ENCODE peak calls at places on chromosomes 6 and 20, in ten cellular contexts. One of them, this sample, is unnamed.
A peak's percentile ranks its signal among the peaks of the same experiment; 100 is the strongest.

GRCh38 chr6:151242420-151242841 is 2.7 kb downstream of the AKAP12 start:
- DNase-seq in right lobe of liver: no peak
- DNase-seq in cardiac muscle cell: peak; percentile 12
- DNase-seq in prostate gland: no peak
- DNase-seq in left lung: no peak
- DNase-seq in tibial nerve: no peak
- DNase-seq in IMR-90: no peak
- DNase-seq in pancreas: no peak
- DNase-seq in GM12864: no peak
- DNase-seq in epithelial cell of esophagus: no peak
- DNase-seq in this sample: peak; percentile 39

GRCh38 chr20:43681991-43682410 is 15.1 kb downstream of the MYBL2 start:
- DNase-seq in right lobe of liver: no peak
- DNase-seq in cardiac muscle cell: no peak
- DNase-seq in prostate gland: no peak
- DNase-seq in left lung: no peak
- DNase-seq in tibial nerve: no peak
- DNase-seq in IMR-90: no peak
- DNase-seq in pancreas: no peak
- DNase-seq in GM12864: peak; percentile 98
- DNase-seq in epithelial cell of esophagus: no peak
- DNase-seq in this sample: no peak

GRCh38 chr6:27178001-27178730 is 69.3 kb upstream of the PRSS16 start:
- DNase-seq in right lobe of liver: peak; percentile 49
- DNase-seq in cardiac muscle cell: peak; percentile 94
- DNase-seq in prostate gland: peak; percentile 42
- DNase-seq in left lung: peak; percentile 65
- DNase-seq in tibial nerve: peak; percentile 38
- DNase-seq in IMR-90: peak; percentile 94
- DNase-seq in pancreas: peak; percentile 38
- DNase-seq in GM12864: no peak
- DNase-seq in epithelial cell of esophagus: peak; percentile 83
- DNase-seq in this sample: peak; percentile 92

GRCh38 chr20:856361-856775 is 22.9 kb downstream of the FAM110A start:
- DNase-seq in right lobe of liver: no peak
- DNase-seq in cardiac muscle cell: peak; percentile 73
- DNase-seq in prostate gland: peak; percentile 74
- DNase-seq in left lung: no peak
- DNase-seq in tibial nerve: no peak
- DNase-seq in IMR-90: peak; percentile 54
- DNase-seq in pancreas: no peak
- DNase-seq in GM12864: no peak
- DNase-seq in epithelial cell of esophagus: peak; percentile 99
- DNase-seq in this sample: peak; percentile 18

GRCh38 chr6:113031591-113031990 is 684.5 kb downstream of the RFPL4B start:
- DNase-seq in right lobe of liver: no peak
- DNase-seq in cardiac muscle cell: no peak
- DNase-seq in prostate gland: no peak
- DNase-seq in left lung: no peak
- DNase-seq in tibial nerve: no peak
- DNase-seq in IMR-90: no peak
- DNase-seq in pancreas: no peak
- DNase-seq in GM12864: no peak
- DNase-seq in epithelial cell of esophagus: no peak
- DNase-seq in this sample: no peak

GRCh38 chr6:169188051-169188863 is 65.4 kb downstream of the THBS2 start:
- DNase-seq in right lobe of liver: no peak
- DNase-seq in cardiac muscle cell: peak; percentile 84
- DNase-seq in prostate gland: no peak
- DNase-seq in left lung: no peak
- DNase-seq in tibial nerve: no peak
- DNase-seq in IMR-90: peak; percentile 100
- DNase-seq in pancreas: no peak
- DNase-seq in GM12864: no peak
- DNase-seq in epithelial cell of esophagus: peak; percentile 27
- DNase-seq in this sample: peak; percentile 85

GRCh38 chr6:113650610-113650979 is 206.6 kb upstream of the MARCKS start:
- DNase-seq in right lobe of liver: no peak
- DNase-seq in cardiac muscle cell: no peak
- DNase-seq in prostate gland: no peak
- DNase-seq in left lung: no peak
- DNase-seq in tibial nerve: no peak
- DNase-seq in IMR-90: no peak
- DNase-seq in pancreas: no peak
- DNase-seq in GM12864: no peak
- DNase-seq in epithelial cell of esophagus: no peak
- DNase-seq in this sample: no peak

GRCh38 chr20:34037121-34037520 is 43.4 kb downstream of the RALY start:
- DNase-seq in right lobe of liver: no peak
- DNase-seq in cardiac muscle cell: no peak
- DNase-seq in prostate gland: no peak
- DNase-seq in left lung: no peak
- DNase-seq in tibial nerve: no peak
- DNase-seq in IMR-90: no peak
- DNase-seq in pancreas: no peak
- DNase-seq in GM12864: no peak
- DNase-seq in epithelial cell of esophagus: peak; percentile 39
- DNase-seq in this sample: peak; percentile 20

GRCh38 chr6:15413558-15414257 is 167.8 kb downstream of the JARID2 start:
- DNase-seq in right lobe of liver: no peak
- DNase-seq in cardiac muscle cell: no peak
- DNase-seq in prostate gland: no peak
- DNase-seq in left lung: no peak
- DNase-seq in tibial nerve: no peak
- DNase-seq in IMR-90: peak; percentile 83
- DNase-seq in pancreas: no peak
- DNase-seq in GM12864: no peak
- DNase-seq in epithelial cell of esophagus: peak; percentile 66
- DNase-seq in this sample: peak; percentile 80

GRCh38 chr6:170075659-170076223 is 215.1 kb downstream of the DLL1 start:
- DNase-seq in right lobe of liver: no peak
- DNase-seq in cardiac muscle cell: no peak
- DNase-seq in prostate gland: no peak
- DNase-seq in left lung: peak; percentile 23
- DNase-seq in tibial nerve: no peak
- DNase-seq in IMR-90: no peak
- DNase-seq in pancreas: no peak
- DNase-seq in GM12864: no peak
- DNase-seq in epithelial cell of esophagus: no peak
- DNase-seq in this sample: no peak

GRCh38 chr20:19932170-19932667 is 84.9 kb upstream of the NAA20 start:
- DNase-seq in right lobe of liver: no peak
- DNase-seq in cardiac muscle cell: peak; percentile 96
- DNase-seq in prostate gland: no peak
- DNase-seq in left lung: no peak
- DNase-seq in tibial nerve: peak; percentile 46
- DNase-seq in IMR-90: peak; percentile 94
- DNase-seq in pancreas: no peak
- DNase-seq in GM12864: no peak
- DNase-seq in epithelial cell of esophagus: peak; percentile 41
- DNase-seq in this sample: peak; percentile 82

GRCh38 chr20:19937651-19938420 is 79.3 kb upstream of the NAA20 start:
- DNase-seq in right lobe of liver: no peak
- DNase-seq in cardiac muscle cell: no peak
- DNase-seq in prostate gland: no peak
- DNase-seq in left lung: no peak
- DNase-seq in tibial nerve: no peak
- DNase-seq in IMR-90: no peak
- DNase-seq in pancreas: no peak
- DNase-seq in GM12864: no peak
- DNase-seq in epithelial cell of esophagus: no peak
- DNase-seq in this sample: no peak

GRCh38 chr20:19936801-19937583 is 80.2 kb upstream of the NAA20 start:
- DNase-seq in right lobe of liver: peak; percentile 63
- DNase-seq in cardiac muscle cell: no peak
- DNase-seq in prostate gland: no peak
- DNase-seq in left lung: peak; percentile 59
- DNase-seq in tibial nerve: no peak
- DNase-seq in IMR-90: no peak
- DNase-seq in pancreas: no peak
- DNase-seq in GM12864: no peak
- DNase-seq in epithelial cell of esophagus: no peak
- DNase-seq in this sample: no peak

GRCh38 chr20:19935842-19936241 is 81.3 kb upstream of the NAA20 start:
- DNase-seq in right lobe of liver: no peak
- DNase-seq in cardiac muscle cell: no peak
- DNase-seq in prostate gland: peak; percentile 93
- DNase-seq in left lung: peak; percentile 61
- DNase-seq in tibial nerve: no peak
- DNase-seq in IMR-90: no peak
- DNase-seq in pancreas: peak; percentile 37
- DNase-seq in GM12864: no peak
- DNase-seq in epithelial cell of esophagus: peak; percentile 95
- DNase-seq in this sample: no peak

GRCh38 chr20:19934792-19935491 is 82.2 kb upstream of the NAA20 start:
- DNase-seq in right lobe of liver: peak; percentile 46
- DNase-seq in cardiac muscle cell: no peak
- DNase-seq in prostate gland: peak; percentile 63
- DNase-seq in left lung: peak; percentile 74
- DNase-seq in tibial nerve: peak; percentile 63
- DNase-seq in IMR-90: no peak
- DNase-seq in pancreas: no peak
- DNase-seq in GM12864: no peak
- DNase-seq in epithelial cell of esophagus: peak; percentile 83
- DNase-seq in this sample: no peak
- H3K4me3 ChIP-seq in right lobe of liver: peak overlapping the region; percentile 17
- H3K4me3 ChIP-seq in cardiac muscle cell: no peak overlapping the region
- H3K4me3 ChIP-seq in prostate gland: no peak overlapping the region
- H3K4me3 ChIP-seq in left lung: no peak overlapping the region
- H3K4me3 ChIP-seq in tibial nerve: peak overlapping the region; percentile 44
- H3K4me3 ChIP-seq in IMR-90: no peak overlapping the region
- H3K4me3 ChIP-seq in pancreas: no peak overlapping the region
- H3K4me3 ChIP-seq in GM12864: no peak overlapping the region
- H3K4me3 ChIP-seq in epithelial cell of esophagus: peak overlapping the region; percentile 57
- H3K4me3 ChIP-seq in this sample: no peak overlapping the region

DNA sequence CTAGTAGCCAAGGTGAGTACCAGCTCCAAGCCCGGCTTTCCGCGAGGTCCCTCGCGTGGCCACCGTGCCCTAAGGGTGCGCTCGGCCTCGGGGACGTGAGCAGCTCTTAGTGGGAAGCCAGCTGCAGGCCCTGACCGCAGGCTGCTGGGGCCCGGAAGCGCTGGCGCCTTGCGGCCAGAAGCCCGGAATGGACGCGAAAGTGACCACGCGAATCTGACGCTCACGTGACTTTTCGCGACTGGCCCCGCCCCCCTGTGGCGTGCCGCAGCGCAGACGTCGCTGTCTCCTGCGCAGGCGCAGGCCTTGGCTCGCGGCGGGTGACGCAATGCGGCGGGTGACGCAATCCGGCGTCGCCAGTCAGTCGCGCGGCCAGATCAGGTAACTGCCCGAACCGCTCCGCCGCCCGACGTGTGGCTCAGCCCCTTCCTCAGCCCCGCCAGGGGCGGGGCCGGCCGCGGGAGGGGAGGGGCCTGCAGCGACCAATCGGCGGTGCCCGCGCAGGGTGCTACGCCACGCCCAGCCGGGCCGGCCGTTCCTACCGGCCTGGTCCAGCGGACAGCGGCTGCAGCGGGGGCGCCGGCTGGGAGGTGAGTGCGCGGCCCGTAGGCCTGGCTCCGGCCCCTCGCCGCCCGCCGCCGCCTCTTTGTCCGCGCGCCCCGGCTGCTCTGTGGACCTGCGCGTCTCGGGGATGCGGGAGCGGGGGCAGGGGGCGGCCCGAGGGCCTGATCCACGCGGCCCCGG is at the start of gene GZF1:
- DNase-seq in right lobe of liver: peak; percentile 99
- DNase-seq in cardiac muscle cell: peak; percentile 99
- DNase-seq in prostate gland: peak; percentile 98
- DNase-seq in left lung: peak; percentile 98
- DNase-seq in tibial nerve: peak; percentile 95
- DNase-seq in IMR-90: peak; percentile 97
- DNase-seq in pancreas: peak; percentile 99
- DNase-seq in GM12864: peak; percentile 83
- DNase-seq in epithelial cell of esophagus: peak; percentile 98
- DNase-seq in this sample: peak; percentile 99
- TF ChIP-seq CTCF in right lobe of liver: no peak
- TF ChIP-seq CTCF in cardiac muscle cell: peak; percentile 3
- TF ChIP-seq CTCF in prostate gland: no peak
- TF ChIP-seq CTCF in left lung: peak; percentile 62
- TF ChIP-seq CTCF in tibial nerve: peak; percentile 76
- TF ChIP-seq CTCF in IMR-90: no peak
- TF ChIP-seq CTCF in pancreas: no peak
- TF ChIP-seq CTCF in GM12864: no peak
- TF ChIP-seq CTCF in epithelial cell of esophagus: no peak
- TF ChIP-seq CTCF in this sample: no peak

DNA sequence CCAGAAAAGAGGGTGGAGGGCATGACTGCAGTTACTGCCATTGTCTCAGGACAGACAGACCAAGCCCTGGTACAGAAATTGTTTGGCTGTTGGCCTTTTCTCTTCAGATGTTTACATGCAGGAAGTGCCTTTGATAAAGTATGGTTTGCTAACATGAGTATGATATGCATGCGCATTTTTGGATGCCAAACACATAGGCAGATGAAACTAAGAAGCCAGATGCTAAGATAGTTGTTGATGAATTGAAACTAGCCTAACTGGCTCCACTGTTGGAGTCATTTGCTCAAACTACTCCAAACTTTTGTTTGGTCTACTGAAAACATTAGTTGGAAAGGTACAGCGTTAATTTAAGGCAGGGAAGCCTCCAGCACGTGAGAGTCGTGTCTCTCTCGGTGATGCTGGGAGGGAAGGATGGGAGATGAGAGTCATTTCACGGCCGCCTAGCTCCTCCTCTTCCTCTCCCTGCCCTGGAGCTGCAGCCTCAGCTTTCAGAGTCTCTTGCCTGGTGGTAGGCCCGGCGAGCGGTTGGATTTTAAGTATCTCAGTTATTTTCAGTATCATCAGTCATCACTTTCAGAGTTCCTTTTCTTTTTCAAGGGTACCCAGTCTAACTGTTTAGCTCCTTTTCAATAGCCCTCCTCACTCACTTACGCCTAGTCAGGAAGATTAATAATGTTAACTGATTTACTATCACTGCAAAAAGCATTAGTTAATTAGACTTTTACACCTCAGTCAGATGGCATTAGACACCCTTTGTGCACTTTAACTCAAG is 29.8 kb downstream of the RREB1 start:
- DNase-seq in right lobe of liver: peak; percentile 52
- DNase-seq in cardiac muscle cell: peak; percentile 57
- DNase-seq in prostate gland: no peak
- DNase-seq in left lung: peak; percentile 71
- DNase-seq in tibial nerve: peak; percentile 45
- DNase-seq in IMR-90: peak; percentile 77
- DNase-seq in pancreas: no peak
- DNase-seq in GM12864: no peak
- DNase-seq in epithelial cell of esophagus: peak; percentile 57
- DNase-seq in this sample: peak; percentile 71
- H3K4me3 ChIP-seq in right lobe of liver: no peak overlapping the region
- H3K4me3 ChIP-seq in cardiac muscle cell: no peak overlapping the region
- H3K4me3 ChIP-seq in prostate gland: no peak overlapping the region
- H3K4me3 ChIP-seq in left lung: no peak overlapping the region
- H3K4me3 ChIP-seq in tibial nerve: peak overlapping the region; percentile 28
- H3K4me3 ChIP-seq in IMR-90: peak overlapping the region; percentile 41
- H3K4me3 ChIP-seq in pancreas: no peak overlapping the region
- H3K4me3 ChIP-seq in GM12864: peak overlapping the region; percentile 41
- H3K4me3 ChIP-seq in epithelial cell of esophagus: no peak overlapping the region
- H3K4me3 ChIP-seq in this sample: peak overlapping the region; percentile 15

DNA sequence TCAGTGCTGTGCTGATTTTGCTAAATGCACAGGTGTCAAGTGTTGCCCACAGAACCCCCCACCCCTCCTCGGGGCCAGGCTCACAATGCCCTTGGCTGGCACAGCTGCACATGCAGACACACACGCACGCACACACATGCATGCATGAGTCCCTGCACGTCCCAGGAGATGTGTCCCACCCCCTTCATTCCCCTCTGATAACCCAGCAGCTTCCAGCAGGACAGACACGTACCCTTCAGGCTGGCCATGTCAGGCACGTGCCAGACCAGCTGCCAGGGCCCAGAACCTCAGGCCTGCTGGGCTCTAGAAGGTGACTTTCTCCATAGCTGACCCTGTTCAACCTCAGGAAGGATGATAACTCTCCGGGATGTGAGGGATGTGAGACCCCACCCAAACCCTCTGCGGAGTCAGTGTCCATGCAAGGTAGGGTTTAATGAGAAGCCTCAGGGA is 44.4 kb downstream of the MRPL14 start:
- DNase-seq in right lobe of liver: no peak
- DNase-seq in cardiac muscle cell: no peak
- DNase-seq in prostate gland: no peak
- DNase-seq in left lung: no peak
- DNase-seq in tibial nerve: no peak
- DNase-seq in IMR-90: no peak
- DNase-seq in pancreas: no peak
- DNase-seq in GM12864: no peak
- DNase-seq in epithelial cell of esophagus: no peak
- DNase-seq in this sample: no peak
- TF ChIP-seq CTCF in right lobe of liver: no peak
- TF ChIP-seq CTCF in cardiac muscle cell: no peak
- TF ChIP-seq CTCF in prostate gland: no peak
- TF ChIP-seq CTCF in left lung: no peak
- TF ChIP-seq CTCF in tibial nerve: no peak
- TF ChIP-seq CTCF in IMR-90: no peak
- TF ChIP-seq CTCF in pancreas: no peak
- TF ChIP-seq CTCF in GM12864: no peak
- TF ChIP-seq CTCF in epithelial cell of esophagus: no peak
- TF ChIP-seq CTCF in this sample: no peak